ENCODE peak calls at places on chromosome 4, in five cellular contexts. S is AG08395, Y is IMR-90, D is OCI-M1, E is HCEC 1CT. C is an unnamed sample.
A peak's percentile ranks its signal among the peaks of the same experiment; 100 is the strongest.

GRCh38 chr4:99847362-99847976 is 30.8 kb downstream of the DAPP1 start:
- DNase-seq in S (no peak), Y (no peak), D (no peak), E (no peak), C (no peak)

GRCh38 chr4:128675083-128675482 is 134.4 kb upstream of the JADE1 start:
- DNase-seq in S (no peak), Y (no peak), D (no peak), E (no peak), C (no peak)

GRCh38 chr4:67581208-67581857 is 22.8 kb downstream of the STAP1 start:
- DNase-seq in S (no peak), Y (no peak), D (no peak), E (no peak), C (no peak)

GRCh38 chr4:7518871-7519637 is 84.3 kb upstream of the PSAPL1 start:
- DNase-seq in S (no peak), Y (no peak), D (no peak), E (no peak), C (peak; percentile 13)

GRCh38 chr4:632926-633325 is 7.6 kb downstream of the PDE6B start:
- DNase-seq in S (no peak), Y (no peak), D (no peak), E (no peak), C (no peak)

GRCh38 chr4:171308661-171309060 is 504.5 kb upstream of the GALNTL6 start:
- DNase-seq in S (no peak), Y (no peak), D (no peak), E (no peak), C (no peak)

GRCh38 chr4:81685105-81685504 is 213.4 kb upstream of the RASGEF1B start:
- DNase-seq in S (no peak), Y (no peak), D (no peak), E (no peak), C (no peak)

GRCh38 chr4:167021545-167022155 is 212.6 kb downstream of the SPOCK3 start:
- DNase-seq in S (peak; percentile 28), Y (peak; percentile 51), D (peak; percentile 89), E (no peak), C (no peak)

GRCh38 chr4:113452868-113453620 is 308.5 kb downstream of the CAMK2D start:
- DNase-seq in S (no peak), Y (peak; percentile 79), D (peak; percentile 89), E (no peak), C (no peak)

GRCh38 chr4:41204400-41204978 is 9.9 kb downstream of the APBB2 start:
- DNase-seq in S (peak; percentile 77), Y (peak; percentile 83), D (no peak), E (peak; percentile 74), C (no peak)

GRCh38 chr4:1718095-1718850 is 2.9 kb downstream of the TMEM129 start:
- DNase-seq in S (no peak), Y (no peak), D (no peak), E (no peak), C (no peak)

GRCh38 chr4:87442889-87443288 is 20.5 kb downstream of the NUDT9 start:
- DNase-seq in S (no peak), Y (peak; percentile 19), D (no peak), E (no peak), C (no peak)

GRCh38 chr4:10085386-10085785 is 31.2 kb downstream of the WDR1 start:
- DNase-seq in S (no peak), Y (no peak), D (no peak), E (no peak), C (no peak)

GRCh38 chr4:182600093-182600492 is 317.1 kb downstream of the DCTD start:
- DNase-seq in S (peak; percentile 6), Y (peak; percentile 64), D (no peak), E (no peak), C (no peak)

GRCh38 chr4:184295206-184295605 is 77.5 kb upstream of the ENPP6 start:
- DNase-seq in S (no peak), Y (no peak), D (no peak), E (no peak), C (no peak)

GRCh38 chr4:158998624-158999023 is 104.3 kb upstream of the RAPGEF2 start:
- DNase-seq in S (peak; percentile 34), Y (no peak), D (no peak), E (no peak), C (no peak)

GRCh38 chr4:85445058-85445639 is 29.8 kb upstream of the ARHGAP24 start:
- DNase-seq in S (no peak), Y (no peak), D (no peak), E (no peak), C (no peak)

GRCh38 chr4:74545488-74545887 is 100.6 kb downstream of the AREG start:
- DNase-seq in S (no peak), Y (no peak), D (no peak), E (no peak), C (no peak)

GRCh38 chr4:116400480-116400879 is 684.9 kb downstream of the TRAM1L1 start:
- DNase-seq in S (no peak), Y (no peak), D (peak; percentile 72), E (peak; percentile 30), C (no peak)

GRCh38 chr4:42627887-42628646 is 28.8 kb downstream of the ATP8A1 start:
- DNase-seq in S (no peak), Y (no peak), D (no peak), E (no peak), C (no peak)

GRCh38 chr4:56086073-56086521 is 137.4 kb downstream of the CEP135 start:
- DNase-seq in S (no peak), Y (no peak), D (peak; percentile 24), E (no peak), C (no peak)

GRCh38 chr4:51895816-51896408 is 53.0 kb downstream of the DCUN1D4 start:
- DNase-seq in S (peak; percentile 86), Y (peak; percentile 67), D (peak; percentile 81), E (peak; percentile 45), C (no peak)